ENCODE peak calls at places on chromosomes 11 and 22, in five cellular contexts. P is ovary; C is Peyer's patch; A is CD4-positive, alpha-beta memory T cell; T is aorta. K is an unnamed sample. For H3K4me1, the result is how much of the 10 kb centered on the place peaks cover.

GRCh38 chr11:88312665-88313064 is 24.9 kb downstream of the CTSC start:
- DNase-seq in T (no peak), P (no peak), C (no peak), A (no peak), K (no peak)

GRCh38 chr22:50310209-50310722 is 2.8 kb upstream of the PLXNB2 start:
- DNase-seq in P (no peak), A (no peak), C (no peak), T (peak), K (no peak)

GRCh38 chr11:134243913-134244312 is 9.2 kb downstream of the THYN1 start:
- DNase-seq in C (no peak), T (no peak), A (no peak), P (no peak), K (no peak)

GRCh38 chr22:24176630-24177029 is 4.7 kb upstream of the SUSD2 start:
- DNase-seq in A (no peak), P (no peak), T (peak), C (no peak), K (no peak)

GRCh38 chr22:35837328-35837727 is 119.7 kb downstream of the APOL5 start:
- DNase-seq in P (no peak), C (no peak), T (no peak), A (no peak), K (no peak)

GRCh38 chr11:7657306-7658025 is 15.8 kb downstream of the CYB5R2 start:
- DNase-seq in T (no peak), P (peak), A (peak), C (no peak), K (no peak)

GRCh38 chr22:39013923-39014722 is at the start of gene APOBEC3C:
- DNase-seq in A (peak), T (peak), C (peak), P (peak), K (peak)

GRCh38 chr11:92225206-92225562 is 566 bp downstream of the FAT3 start:
- DNase-seq in P (no peak), A (no peak), C (no peak), T (peak), K (no peak)

GRCh38 chr22:34931026-34931425 is 134.9 kb upstream of the ISX start:
- DNase-seq in P (no peak), T (no peak), C (no peak), A (no peak), K (no peak)

GRCh38 chr11:61632096-61632495 is 48.1 kb upstream of the DAGLA start:
- DNase-seq in C (no peak), T (no peak), A (no peak), P (no peak), K (no peak)

GRCh38 chr11:77127969-77128691 is at the start of gene MYO7A:
- DNase-seq in C (peak), A (no peak), P (peak), T (peak), K (no peak)
- H3K4me3 ChIP-seq in C (peak), A (peak), P (peak), T (peak), K (peak)

DNA sequence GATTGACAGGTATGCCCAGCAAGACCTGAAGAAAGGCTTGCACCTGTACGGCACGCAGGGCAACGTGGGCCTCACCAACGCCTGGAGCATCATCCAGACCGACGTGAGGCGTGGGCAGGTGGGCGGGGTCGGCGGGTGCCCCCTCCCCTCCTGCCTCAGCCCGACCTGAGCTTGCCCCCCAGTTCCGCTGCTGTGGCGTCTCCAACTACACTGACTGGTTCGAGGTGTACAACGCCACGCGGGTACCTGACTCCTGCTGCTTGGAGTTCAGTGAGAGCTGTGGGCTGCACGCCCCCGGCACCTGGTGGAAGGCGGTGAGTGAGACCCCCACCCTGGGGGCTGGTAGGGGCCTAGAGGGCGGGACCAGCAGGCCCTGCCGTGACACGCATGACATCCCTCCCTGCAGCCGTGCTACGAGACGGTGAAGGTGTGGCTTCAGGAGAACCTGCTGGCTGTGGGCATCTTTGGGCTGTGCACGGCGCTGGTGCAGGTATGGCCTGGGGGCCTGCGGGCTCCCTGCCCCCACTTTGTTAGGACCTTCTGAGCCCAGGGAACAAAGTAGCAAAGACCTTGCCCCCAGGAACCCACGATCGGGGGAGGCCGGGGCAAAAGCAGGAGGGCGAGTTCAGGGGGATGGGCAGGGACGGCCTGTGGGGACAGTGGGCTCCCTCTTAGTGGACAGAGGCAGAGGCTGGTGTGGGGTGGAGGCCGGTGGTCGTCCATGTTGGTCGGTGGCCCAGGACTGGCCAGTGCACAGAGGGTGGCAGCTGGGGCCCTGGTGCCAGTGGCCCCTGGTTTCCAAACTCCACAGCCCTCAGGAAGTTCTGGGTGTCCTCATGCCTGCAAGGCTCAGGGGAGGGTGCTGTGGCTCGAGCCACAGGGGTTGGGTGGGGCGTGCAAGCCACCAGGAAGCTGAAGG is 23.1 kb downstream of the TSPAN4 start:
- DNase-seq in P (no peak), T (no peak), A (no peak), C (no peak), K (no peak)
- H3K4me1 ChIP-seq in P (under half), T (under half), A (under half), C (under half), K (under half)

GRCh38 chr11:11550534-11550933 is 71.3 kb downstream of the GALNT18 start:
- DNase-seq in A (no peak), C (no peak), P (no peak), T (no peak), K (no peak)
- H3K27ac ChIP-seq in A (no peak), C (no peak), P (no peak), T (no peak), K (no peak)

DNA sequence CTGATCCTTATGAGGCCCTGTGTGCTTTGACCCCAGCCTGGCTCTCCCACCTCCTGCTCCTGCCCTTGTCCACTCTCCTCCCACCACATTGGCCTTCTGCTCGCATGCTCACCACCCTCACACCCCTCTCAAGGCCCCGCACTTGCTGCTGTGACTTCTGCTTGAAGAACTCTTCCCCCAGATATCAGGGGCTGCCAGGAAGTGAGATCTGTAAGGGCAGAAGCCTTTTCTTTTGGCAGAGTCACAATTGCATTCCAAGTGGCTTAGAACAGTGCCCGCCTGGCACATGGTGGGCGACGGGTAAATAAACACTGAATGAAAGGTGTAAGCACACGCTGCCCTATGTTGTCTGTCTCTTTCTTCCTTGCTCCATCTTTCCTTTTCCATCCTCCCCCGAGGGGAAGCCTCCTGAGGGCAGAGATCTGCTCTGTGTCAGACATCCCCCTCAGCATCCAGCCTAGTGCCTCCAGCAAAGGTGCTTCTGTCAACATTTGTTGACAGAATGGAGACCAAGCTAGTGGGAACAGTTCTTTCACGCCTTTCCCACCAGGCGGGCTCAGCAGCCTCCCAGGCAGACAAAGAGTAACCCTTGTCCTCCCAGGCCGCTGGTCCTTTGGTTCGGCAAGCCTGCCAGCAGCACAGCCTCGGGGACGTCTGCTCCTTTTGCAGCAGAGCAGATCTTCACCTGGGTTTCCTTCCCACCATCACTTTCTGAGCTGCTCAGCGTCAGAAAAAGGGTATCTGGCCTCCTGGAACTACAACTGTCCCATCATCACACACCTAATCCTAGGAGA is 10.0 kb upstream of the PEX26 start:
- DNase-seq in A (no peak), T (peak), C (no peak), P (no peak), K (no peak)
- H3K4me3 ChIP-seq in A (no peak), T (no peak), C (no peak), P (no peak), K (no peak)

DNA sequence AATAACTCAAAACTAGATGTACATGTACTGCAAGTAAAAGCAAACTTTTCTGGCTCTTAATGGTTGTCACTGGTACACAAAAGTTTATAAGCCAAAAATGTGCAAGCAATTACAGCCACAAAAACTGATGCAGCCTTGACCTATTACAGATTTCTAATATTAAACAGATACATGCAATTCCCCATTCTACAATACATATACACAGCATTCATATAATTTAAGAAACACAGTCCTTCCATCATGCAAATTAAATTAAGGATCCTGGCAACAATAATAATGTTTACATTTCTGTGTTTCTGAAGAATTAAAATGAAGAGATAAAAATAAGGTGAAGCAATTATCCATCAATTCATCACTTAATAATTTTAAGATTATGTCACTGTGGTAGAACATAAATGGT is 18.6 kb downstream of the PICALM start:
- DNase-seq in C (no peak), T (no peak), A (no peak), P (no peak), K (no peak)
- H3K4me1 ChIP-seq in C (under half), T (under half), A (half or more), P (under half), K (half or more)

DNA sequence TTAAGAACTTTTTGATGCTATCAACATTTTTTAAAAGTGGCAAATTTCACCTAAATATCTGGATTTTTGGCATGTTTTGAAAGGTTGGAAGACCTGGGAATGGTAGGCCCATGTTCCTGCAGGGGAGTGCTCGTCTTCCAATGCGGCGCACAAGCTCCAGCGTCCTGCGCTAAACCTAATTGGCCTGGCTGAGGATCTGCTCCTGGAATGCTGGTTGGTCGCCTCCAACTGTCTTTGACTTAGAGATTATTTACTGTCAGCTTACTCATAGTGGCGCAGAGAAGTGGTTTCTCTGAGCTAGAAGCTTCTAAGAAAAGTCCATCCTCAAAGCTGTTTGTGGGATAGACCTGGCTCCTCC is 615 bp upstream of the LIMK2 start:
- DNase-seq in T (no peak), C (no peak), P (no peak), A (no peak), K (no peak)
- H3K27ac ChIP-seq in T (no peak), C (peak), P (no peak), A (peak), K (peak)

GRCh38 chr11:33701302-33701701 is 676 bp upstream of the C11orf91 start:
- DNase-seq in T (no peak), P (no peak), C (no peak), A (no peak), K (no peak)

GRCh38 chr11:33700425-33701271 is at the start of gene C11orf91:
- DNase-seq in C (peak), T (peak), A (peak), P (peak), K (peak)

GRCh38 chr11:33703234-33703633 is 2.6 kb upstream of the C11orf91 start:
- DNase-seq in A (no peak), C (no peak), P (no peak), T (no peak), K (no peak)

GRCh38 chr11:33703771-33704170 is 3.1 kb upstream of the C11orf91 start:
- DNase-seq in T (no peak), C (no peak), P (no peak), A (no peak), K (no peak)

DNA sequence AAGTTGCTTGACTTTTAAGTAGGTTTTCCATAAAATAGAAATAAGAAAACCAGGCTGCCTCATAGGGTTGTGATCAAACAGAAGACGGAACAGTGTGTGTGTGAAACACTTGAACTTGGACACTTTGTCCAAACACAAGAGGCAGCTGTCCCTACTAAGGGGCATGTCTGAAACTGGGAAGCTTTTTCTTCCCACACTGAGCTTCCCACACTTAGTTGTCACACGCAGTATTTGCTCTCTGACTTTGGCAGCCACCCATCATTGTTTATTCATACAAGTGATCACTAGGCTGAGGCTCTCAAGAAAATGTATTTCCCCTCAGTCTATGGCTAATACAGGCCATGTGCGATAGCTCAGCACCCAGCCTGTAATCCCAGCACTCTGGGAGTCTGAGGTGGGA is 1.2 kb upstream of the C11orf91 start:
- DNase-seq in T (no peak), A (no peak), C (no peak), P (no peak), K (no peak)
- H3K4me3 ChIP-seq in T (no peak), A (no peak), C (no peak), P (no peak), K (no peak)

GRCh38 chr11:131446657-131447056 is 76.2 kb downstream of the NTM start:
- DNase-seq in P (no peak), T (no peak), A (no peak), C (no peak), K (no peak)
- H3K4me1 ChIP-seq in P (under half), T (under half), A (under half), C (under half), K (under half)